ENCODE peak calls at places on chromosomes 4 and X, in ten cellular contexts. Z, R, D, H, Y, L, U, M, B and P are unnamed samples.
A peak's percentile ranks its signal among the peaks of the same experiment; 100 is the strongest.

GRCh38 chr4:6230827-6231662 is 30.7 kb upstream of the JAKMIP1 start:
- DNase-seq in Z (no peak), R (no peak), D (no peak), H (no peak), Y (no peak), L (no peak), U (no peak), M (no peak), B (no peak), P (no peak)

GRCh38 chr4:177005801-177006230 is 213.1 kb upstream of the VEGFC start:
- DNase-seq in Z (peak; percentile 93), R (no peak), D (no peak), H (no peak), Y (no peak), L (no peak), U (peak; percentile 70), M (no peak), B (no peak), P (no peak)

GRCh38 chrX:103585421-103586313 is at the start of gene TCEAL4:
- DNase-seq in Z (peak; percentile 56), R (peak; percentile 15), D (peak; percentile 31), H (peak; percentile 5), Y (peak; percentile 21), L (peak; percentile 74), U (no peak), M (no peak), B (peak; percentile 57), P (no peak)

GRCh38 chrX:154738013-154738738 is 12.7 kb downstream of the GAB3 start:
- DNase-seq in Z (peak; percentile 85), R (no peak), D (no peak), H (no peak), Y (peak; percentile 30), L (peak; percentile 51), U (no peak), M (no peak), B (peak; percentile 33), P (no peak)

GRCh38 chr4:138981930-138982390 is 33.6 kb upstream of the NOCT start:
- DNase-seq in Z (peak; percentile 14), R (no peak), D (no peak), H (no peak), Y (no peak), L (peak; percentile 55), U (no peak), M (no peak), B (peak; percentile 41), P (no peak)

GRCh38 chrX:134373736-134374135 is 86.2 kb upstream of the HPRT1 start:
- DNase-seq in Z (peak; percentile 9), R (no peak), D (no peak), H (no peak), Y (no peak), L (no peak), U (no peak), M (no peak), B (no peak), P (no peak)

GRCh38 chr4:40721730-40722171 is 28.0 kb upstream of the NSUN7 start:
- DNase-seq in Z (peak; percentile 10), R (no peak), D (no peak), H (no peak), Y (no peak), L (no peak), U (no peak), M (no peak), B (no peak), P (no peak)

GRCh38 chr4:40544216-40544615 is 85.4 kb downstream of the RBM47 start:
- DNase-seq in Z (no peak), R (no peak), D (no peak), H (no peak), Y (no peak), L (no peak), U (no peak), M (no peak), B (no peak), P (no peak)

GRCh38 chr4:122674371-122674770 is 53.5 kb upstream of the IL21 start:
- DNase-seq in Z (no peak), R (no peak), D (no peak), H (no peak), Y (no peak), L (no peak), U (peak; percentile 32), M (no peak), B (no peak), P (no peak)

GRCh38 chr4:183118585-183118984 is 19.5 kb downstream of the WWC2 start:
- DNase-seq in Z (peak; percentile 92), R (no peak), D (no peak), H (no peak), Y (no peak), L (no peak), U (no peak), M (no peak), B (no peak), P (no peak)

GRCh38 chr4:188624370-188624769 is 485.1 kb downstream of the TRIML1 start:
- DNase-seq in Z (no peak), R (no peak), D (no peak), H (no peak), Y (no peak), L (no peak), U (no peak), M (no peak), B (no peak), P (no peak)

GRCh38 chr4:113821851-113822250 is 60.3 kb upstream of the CAMK2D start:
- DNase-seq in Z (no peak), R (no peak), D (no peak), H (no peak), Y (no peak), L (no peak), U (no peak), M (no peak), B (no peak), P (no peak)

GRCh38 chrX:68982476-68982875 is 153.7 kb downstream of the EFNB1 start:
- DNase-seq in Z (no peak), R (no peak), D (no peak), H (no peak), Y (no peak), L (no peak), U (no peak), M (no peak), B (no peak), P (no peak)

GRCh38 chr4:26806331-26806730 is 54.3 kb upstream of the STIM2 start:
- DNase-seq in Z (peak; percentile 24), R (no peak), D (no peak), H (no peak), Y (no peak), L (no peak), U (no peak), M (no peak), B (no peak), P (no peak)

GRCh38 chr4:25578431-25578830 is 77.2 kb upstream of the SLC34A2 start:
- DNase-seq in Z (no peak), R (no peak), D (no peak), H (no peak), Y (no peak), L (no peak), U (no peak), M (no peak), B (no peak), P (no peak)

GRCh38 chr4:140789752-140790151 is 33.6 kb upstream of the TBC1D9 start:
- DNase-seq in Z (peak; percentile 63), R (no peak), D (no peak), H (no peak), Y (no peak), L (no peak), U (no peak), M (no peak), B (no peak), P (no peak)

GRCh38 chr4:123478859-123479345 is 82.3 kb downstream of the SPRY1 start:
- DNase-seq in Z (peak; percentile 20), R (no peak), D (no peak), H (no peak), Y (no peak), L (no peak), U (no peak), M (no peak), B (peak; percentile 50), P (no peak)

GRCh38 chr4:84451546-84451945 is 47.5 kb downstream of the NKX6-1 start:
- DNase-seq in Z (peak; percentile 8), R (no peak), D (no peak), H (no peak), Y (no peak), L (no peak), U (no peak), M (no peak), B (no peak), P (no peak)

GRCh38 chr4:81504685-81505598 is 33.2 kb upstream of the RASGEF1B start:
- DNase-seq in Z (no peak), R (peak; percentile 47), D (peak; percentile 35), H (peak; percentile 54), Y (peak; percentile 34), L (peak; percentile 36), U (no peak), M (no peak), B (peak; percentile 70), P (peak; percentile 71)

GRCh38 chr4:121237069-121237399 is 72.9 kb upstream of the TNIP3 start:
- DNase-seq in Z (no peak), R (no peak), D (no peak), H (no peak), Y (no peak), L (no peak), U (no peak), M (no peak), B (no peak), P (no peak)

GRCh38 chr4:127533028-127533700 is 99.6 kb upstream of the INTU start:
- DNase-seq in Z (no peak), R (no peak), D (no peak), H (no peak), Y (no peak), L (peak; percentile 62), U (no peak), M (no peak), B (peak; percentile 39), P (no peak)

GRCh38 chr4:43485196-43485595 is 592.7 kb downstream of the GRXCR1 start:
- DNase-seq in Z (no peak), R (no peak), D (no peak), H (no peak), Y (no peak), L (no peak), U (no peak), M (no peak), B (no peak), P (no peak)

GRCh38 chrX:77446840-77447239 is 349 bp upstream of the FGF16 start:
- DNase-seq in Z (no peak), R (no peak), D (no peak), H (no peak), Y (no peak), L (no peak), U (no peak), M (no peak), B (no peak), P (no peak)

GRCh38 chrX:13719192-13719856 is 15.1 kb downstream of the TRAPPC2 start:
- DNase-seq in Z (no peak), R (no peak), D (no peak), H (no peak), Y (peak; percentile 50), L (no peak), U (no peak), M (no peak), B (no peak), P (peak; percentile 65)

GRCh38 chr4:39498724-39499014 is 28.6 kb downstream of the UGDH start:
- DNase-seq in Z (no peak), R (no peak), D (no peak), H (no peak), Y (no peak), L (no peak), U (no peak), M (no peak), B (no peak), P (no peak)